ENCODE peak calls at places on chromosomes 12 and 14, in four cellular contexts. T is stomach, B is suprapubic skin, L is A549. D is an unnamed sample.

GRCh38 chr12:18436163-18436562 is 174.8 kb downstream of the PIK3C2G start:
- DNase-seq in L (no peak), B (no peak), T (no peak), D (no peak)

GRCh38 chr12:94262228-94263010 is 114.0 kb downstream of the PLXNC1 start:
- DNase-seq in L (peak), T (peak), B (peak), D (peak)

GRCh38 chr14:66435683-66436082 is 50.5 kb upstream of the CCDC196 start:
- DNase-seq in L (no peak), T (no peak), B (no peak), D (no peak)

GRCh38 chr12:571795-572531 is 91.3 kb downstream of the NINJ2 start:
- DNase-seq in T (peak), B (peak), L (peak), D (no peak)

GRCh38 chr14:71629765-71630502 is 302.3 kb upstream of the RGS6 start:
- DNase-seq in B (no peak), T (no peak), L (no peak), D (no peak)

GRCh38 chr14:23321572-23322547 is 603 bp downstream of the PABPN1 start:
- DNase-seq in T (peak), L (peak), B (no peak), D (no peak)

GRCh38 chr12:106583578-106584103 is 837 bp downstream of the RFX4 start:
- DNase-seq in B (no peak), L (peak), T (no peak), D (no peak)

GRCh38 chr12:110829308-110829707 is 17.5 kb upstream of the CCDC63 start:
- DNase-seq in T (no peak), L (no peak), B (no peak), D (no peak)

GRCh38 chr12:94172973-94173372 is 24.6 kb downstream of the PLXNC1 start:
- DNase-seq in L (peak), B (no peak), T (peak), D (no peak)

GRCh38 chr14:58430156-58430555 is 2.6 kb downstream of the KIAA0586 start:
- DNase-seq in B (no peak), T (no peak), L (no peak), D (no peak)

GRCh38 chr12:29889737-29890136 is 106.0 kb upstream of the TMTC1 start:
- DNase-seq in L (peak), B (no peak), T (peak), D (peak)

GRCh38 chr14:69710378-69710777 is 56.6 kb upstream of the SRSF5 start:
- DNase-seq in L (no peak), T (no peak), B (no peak), D (no peak)

GRCh38 chr14:31280871-31281220 is 73.3 kb upstream of the HECTD1 start:
- DNase-seq in L (no peak), B (no peak), T (no peak), D (no peak)

GRCh38 chr14:33943484-33943883 is 7.4 kb downstream of the EGLN3 start:
- DNase-seq in T (peak), B (no peak), L (no peak), D (no peak)

GRCh38 chr12:131938082-131938481 is 9.0 kb downstream of the PUS1 start:
- DNase-seq in B (peak), L (no peak), T (no peak), D (no peak)

GRCh38 chr14:61643546-61643945 is 51.8 kb upstream of the HIF1A start:
- DNase-seq in T (no peak), L (no peak), B (no peak), D (no peak)

GRCh38 chr12:50786498-50787231 is 22.8 kb downstream of the ATF1 start:
- DNase-seq in T (no peak), B (no peak), L (peak), D (no peak)

GRCh38 chr12:118526255-118527095 is 150.1 kb downstream of the SUDS3 start:
- DNase-seq in T (no peak), L (no peak), B (no peak), D (no peak)

GRCh38 chr12:68960162-68960501 is 27.2 kb upstream of the CPM start:
- DNase-seq in L (no peak), B (no peak), T (no peak), D (no peak)

GRCh38 chr14:78902010-78902623 is 731.9 kb downstream of the NRXN3 start:
- DNase-seq in B (no peak), T (peak), L (peak), D (no peak)

GRCh38 chr12:103809154-103809553 is 31.9 kb downstream of the NT5DC3 start:
- DNase-seq in B (no peak), L (no peak), T (no peak), D (no peak)

GRCh38 chr12:64968989-64969819 is 144.8 kb downstream of the TBC1D30 start:
- DNase-seq in T (no peak), B (no peak), L (peak), D (no peak)

GRCh38 chr12:15563683-15564082 is 225.5 kb downstream of the EPS8 start:
- DNase-seq in L (no peak), B (no peak), T (no peak), D (no peak)

GRCh38 chr12:80186727-80187217 is 87.4 kb downstream of the OTOGL start:
- DNase-seq in T (peak), B (no peak), L (peak), D (peak)

GRCh38 chr14:98961191-98961590 is 310.8 kb downstream of the BCL11B start:
- DNase-seq in T (no peak), B (no peak), L (no peak), D (no peak)

GRCh38 chr12:48988030-48988649 is 10.0 kb downstream of the WNT1 start:
- DNase-seq in L (peak), B (no peak), T (peak), D (peak)

GRCh38 chr12:116434155-116435065 is 124.8 kb upstream of the MAP1LC3B2 start:
- DNase-seq in T (peak), L (peak), B (peak), D (peak)

GRCh38 chr12:102063066-102063465 is 1.3 kb upstream of the WASHC3 start:
- DNase-seq in T (no peak), B (no peak), L (peak), D (no peak)

GRCh38 chr14:48382961-48383360 is 707.6 kb upstream of the MDGA2 start:
- DNase-seq in B (no peak), T (no peak), L (no peak), D (no peak)

GRCh38 chr12:92059976-92060375 is 85.7 kb downstream of the BTG1 start:
- DNase-seq in B (no peak), L (no peak), T (no peak), D (no peak)

GRCh38 chr12:58395470-58395869 is 454.1 kb downstream of the ATP23 start:
- DNase-seq in L (no peak), B (no peak), T (no peak), D (no peak)

GRCh38 chr14:104104006-104104901 is 18.8 kb downstream of the ASPG start:
- DNase-seq in T (no peak), B (peak), L (no peak), D (peak)

GRCh38 chr14:37417833-37418232 is 177.2 kb downstream of the FOXA1 start:
- DNase-seq in B (no peak), T (no peak), L (no peak), D (no peak)

GRCh38 chr14:73269729-73270651 is 32.7 kb downstream of the PAPLN start:
- DNase-seq in L (no peak), B (no peak), T (peak), D (peak)

GRCh38 chr12:52191841-52192791 is at the start of gene KRT80:
- DNase-seq in L (peak), T (peak), B (peak), D (peak)
- TF ChIP-seq EP300 in L (peak), T (peak), B (peak), D (no peak)

DNA sequence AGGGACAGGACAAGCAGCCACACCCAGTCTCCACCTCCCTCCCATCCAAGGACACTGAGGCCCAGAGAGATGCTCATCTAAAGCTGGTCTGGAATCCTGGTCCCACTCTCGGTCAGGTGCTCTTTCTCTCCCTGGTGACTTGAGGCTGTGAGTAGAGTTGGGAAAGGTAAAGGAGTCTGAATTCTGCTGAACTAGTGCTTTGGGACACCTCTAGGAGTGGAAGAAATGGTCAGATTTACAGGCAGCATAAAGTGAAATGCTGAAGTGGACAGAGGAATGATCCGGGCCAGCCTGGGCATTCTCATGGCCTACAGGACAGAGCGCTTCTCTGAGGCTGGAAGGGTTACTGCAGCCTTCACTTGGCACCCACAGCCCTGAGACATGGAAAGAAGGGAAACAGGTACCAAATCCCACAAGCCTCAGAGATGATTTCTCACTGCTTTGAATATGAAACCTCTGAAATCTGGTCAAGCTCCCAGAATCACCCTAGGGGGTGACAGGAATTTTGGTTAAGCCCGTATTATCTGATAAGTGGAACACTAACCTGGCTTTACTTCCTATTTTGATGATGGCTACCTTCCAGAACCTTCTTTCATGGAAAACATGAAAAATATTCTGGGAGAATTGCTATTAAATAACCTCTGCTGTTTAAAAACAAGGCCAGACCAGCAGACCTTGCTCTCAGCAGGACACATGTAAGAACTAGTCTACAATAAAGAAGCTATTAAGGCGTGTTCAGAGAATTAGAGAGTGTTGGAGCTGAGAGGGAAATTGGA is 281.7 kb downstream of the ZFP36L1 start:
- DNase-seq in T (no peak), L (no peak), B (no peak), D (no peak)
- TF ChIP-seq CTCF in T (no peak), L (no peak), B (no peak), D (no peak)

GRCh38 chr12:53212931-53213330 is 5.9 kb upstream of the ITGB7 start:
- DNase-seq in B (no peak), T (no peak), L (no peak), D (no peak)
- H3K4me3 ChIP-seq in B (no peak), T (no peak), L (no peak), D (no peak)

GRCh38 chr12:41515953-41516352 is 327.8 kb downstream of the PDZRN4 start:
- DNase-seq in B (no peak), L (no peak), T (no peak), D (no peak)

GRCh38 chr12:41527529-41528116 is 339.5 kb downstream of the PDZRN4 start:
- DNase-seq in T (no peak), L (no peak), B (no peak), D (no peak)

DNA sequence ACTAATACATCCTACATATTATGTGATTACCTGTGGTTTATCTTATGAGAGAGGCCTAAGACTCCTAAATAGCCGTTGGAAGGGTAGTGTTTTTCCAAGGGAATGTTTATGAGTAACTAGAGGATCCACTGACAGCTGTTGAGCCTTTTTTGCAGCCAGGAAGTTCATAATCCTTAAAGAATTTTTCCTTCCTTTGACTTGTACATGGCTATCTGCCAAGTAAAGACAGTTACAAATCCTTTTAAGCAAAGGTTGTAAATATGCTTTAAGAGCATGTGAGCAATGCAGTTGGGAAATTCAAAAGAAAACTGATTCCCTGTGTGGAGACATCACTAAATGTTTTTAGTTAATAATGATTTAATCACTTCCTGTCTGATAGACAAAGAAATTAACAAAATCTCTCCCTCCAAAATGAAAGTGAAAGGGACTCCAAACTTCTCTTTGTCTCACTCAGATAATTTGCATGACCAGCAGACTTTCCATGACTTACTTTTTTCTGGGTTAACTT is 333.8 kb downstream of the PDZRN4 start:
- DNase-seq in L (peak), T (no peak), B (no peak), D (no peak)
- TF ChIP-seq EP300 in L (no peak), T (no peak), B (no peak), D (no peak)

GRCh38 chr14:50860478-50861086 is 11.3 kb upstream of the ABHD12B start:
- DNase-seq in B (peak), L (peak), T (peak), D (peak)
- TF ChIP-seq CTCF in B (peak), L (peak), T (peak), D (peak)

DNA sequence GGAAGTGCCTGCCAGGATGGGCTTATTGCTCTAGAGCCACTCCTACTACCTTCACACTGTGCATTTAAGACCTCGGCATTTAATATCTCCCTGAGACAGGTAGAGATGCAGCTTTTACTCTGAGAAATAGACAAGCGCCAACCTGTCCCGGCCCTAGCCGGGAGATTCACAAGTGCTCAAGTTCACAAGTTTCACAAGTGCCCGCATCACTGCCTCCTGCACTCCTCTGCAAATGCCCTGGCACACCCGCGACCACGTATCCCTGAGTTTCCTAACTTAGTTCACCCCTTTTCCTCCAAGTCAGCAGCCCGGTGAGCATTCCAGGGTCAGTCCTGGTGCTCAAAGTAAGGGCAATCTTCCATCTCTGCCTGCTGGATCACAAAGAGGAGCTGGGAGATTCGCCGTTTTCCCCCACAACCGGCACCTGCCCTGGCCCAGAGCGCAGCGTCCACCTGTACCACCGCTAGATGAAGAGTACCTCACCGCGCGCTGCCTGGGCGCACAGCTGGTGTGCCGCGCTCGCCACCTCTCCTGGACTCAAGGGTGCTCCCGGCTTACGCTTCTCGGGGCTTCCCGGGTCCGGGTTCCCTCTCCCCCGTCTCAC is 5.0 kb upstream of the SLC38A4 start:
- DNase-seq in T (no peak), B (no peak), L (no peak), D (no peak)
- H3K4me3 ChIP-seq in T (peak), B (peak), L (peak), D (peak)

GRCh38 chr14:49852351-49853157 is at the start of gene NEMF:
- DNase-seq in B (peak), T (peak), L (peak), D (peak)
- TF ChIP-seq EP300 in B (no peak), T (no peak), L (no peak), D (no peak)

D was measured in ovary.